ENCODE peak calls at places on chromosomes 7 and 10, in ten cellular contexts. One of them, this sample, is unnamed.

GRCh38 chr10:102988404-102989314 is 70.6 kb downstream of the CNNM2 start:
- DNase-seq in testis: no peak
- DNase-seq in cardiac muscle cell: peak
- DNase-seq in DND-41: no peak
- DNase-seq in bronchial epithelial cell: peak
- DNase-seq in stomach: no peak
- DNase-seq in astrocyte of the spinal cord: peak
- DNase-seq in body of pancreas: no peak
- DNase-seq in RWPE2: no peak
- DNase-seq in heart right ventricle: no peak
- DNase-seq in this sample: peak

GRCh38 chr7:1229334-1229935 is 3.2 kb upstream of the UNCX start:
- DNase-seq in bronchial epithelial cell: no peak
- DNase-seq in astrocyte of the spinal cord: no peak
- DNase-seq in DND-41: no peak
- DNase-seq in testis: no peak
- DNase-seq in RWPE2: no peak
- DNase-seq in stomach: no peak
- DNase-seq in cardiac muscle cell: no peak
- DNase-seq in body of pancreas: no peak
- DNase-seq in heart right ventricle: no peak
- DNase-seq in this sample: no peak

GRCh38 chr7:57210212-57210611 is 78.0 kb upstream of the ZNF479 start:
- DNase-seq in heart right ventricle: no peak
- DNase-seq in RWPE2: no peak
- DNase-seq in stomach: peak
- DNase-seq in DND-41: no peak
- DNase-seq in bronchial epithelial cell: no peak
- DNase-seq in astrocyte of the spinal cord: no peak
- DNase-seq in body of pancreas: no peak
- DNase-seq in cardiac muscle cell: no peak
- DNase-seq in testis: no peak
- DNase-seq in this sample: no peak

GRCh38 chr7:138491612-138492386 is 31.7 kb downstream of the TRIM24 start:
- DNase-seq in bronchial epithelial cell: no peak
- DNase-seq in cardiac muscle cell: peak
- DNase-seq in body of pancreas: no peak
- DNase-seq in testis: no peak
- DNase-seq in heart right ventricle: no peak
- DNase-seq in stomach: no peak
- DNase-seq in astrocyte of the spinal cord: no peak
- DNase-seq in RWPE2: no peak
- DNase-seq in DND-41: no peak
- DNase-seq in this sample: no peak

GRCh38 chr10:117214401-117214800 is 17.1 kb downstream of the KCNK18 start:
- DNase-seq in DND-41: no peak
- DNase-seq in cardiac muscle cell: no peak
- DNase-seq in body of pancreas: no peak
- DNase-seq in heart right ventricle: no peak
- DNase-seq in bronchial epithelial cell: peak
- DNase-seq in RWPE2: no peak
- DNase-seq in stomach: no peak
- DNase-seq in astrocyte of the spinal cord: no peak
- DNase-seq in testis: no peak
- DNase-seq in this sample: peak

GRCh38 chr10:71201921-71202713 is 10.3 kb upstream of the UNC5B start:
- DNase-seq in heart right ventricle: no peak
- DNase-seq in DND-41: no peak
- DNase-seq in bronchial epithelial cell: no peak
- DNase-seq in RWPE2: peak
- DNase-seq in cardiac muscle cell: no peak
- DNase-seq in stomach: no peak
- DNase-seq in testis: no peak
- DNase-seq in body of pancreas: no peak
- DNase-seq in astrocyte of the spinal cord: no peak
- DNase-seq in this sample: no peak

GRCh38 chr10:44951827-44952226 is 7.8 kb upstream of the RASSF4 start:
- DNase-seq in heart right ventricle: peak
- DNase-seq in stomach: no peak
- DNase-seq in astrocyte of the spinal cord: no peak
- DNase-seq in RWPE2: no peak
- DNase-seq in DND-41: no peak
- DNase-seq in cardiac muscle cell: no peak
- DNase-seq in bronchial epithelial cell: no peak
- DNase-seq in body of pancreas: no peak
- DNase-seq in testis: no peak
- DNase-seq in this sample: no peak

GRCh38 chr10:69124558-69125121 is 662 bp downstream of the VPS26A start:
- DNase-seq in stomach: peak
- DNase-seq in body of pancreas: peak
- DNase-seq in testis: peak
- DNase-seq in astrocyte of the spinal cord: peak
- DNase-seq in heart right ventricle: peak
- DNase-seq in DND-41: peak
- DNase-seq in bronchial epithelial cell: peak
- DNase-seq in RWPE2: no peak
- DNase-seq in cardiac muscle cell: peak
- DNase-seq in this sample: peak

GRCh38 chr7:121097577-121097976 is 109.1 kb downstream of the CPED1 start:
- DNase-seq in heart right ventricle: no peak
- DNase-seq in bronchial epithelial cell: no peak
- DNase-seq in astrocyte of the spinal cord: no peak
- DNase-seq in body of pancreas: no peak
- DNase-seq in cardiac muscle cell: no peak
- DNase-seq in DND-41: no peak
- DNase-seq in stomach: no peak
- DNase-seq in testis: no peak
- DNase-seq in RWPE2: no peak
- DNase-seq in this sample: no peak

GRCh38 chr7:20698469-20698868 is 83.0 kb downstream of the ABCB5 start:
- DNase-seq in bronchial epithelial cell: no peak
- DNase-seq in cardiac muscle cell: no peak
- DNase-seq in body of pancreas: no peak
- DNase-seq in testis: no peak
- DNase-seq in DND-41: no peak
- DNase-seq in astrocyte of the spinal cord: no peak
- DNase-seq in heart right ventricle: no peak
- DNase-seq in stomach: no peak
- DNase-seq in RWPE2: no peak
- DNase-seq in this sample: no peak

GRCh38 chr10:69866688-69867461 is 65.2 kb downstream of the COL13A1 start:
- DNase-seq in stomach: peak
- DNase-seq in DND-41: no peak
- DNase-seq in RWPE2: no peak
- DNase-seq in astrocyte of the spinal cord: peak
- DNase-seq in cardiac muscle cell: peak
- DNase-seq in testis: peak
- DNase-seq in bronchial epithelial cell: peak
- DNase-seq in body of pancreas: peak
- DNase-seq in heart right ventricle: peak
- DNase-seq in this sample: peak

GRCh38 chr7:155459133-155459866 is 1.4 kb downstream of the EN2 start:
- DNase-seq in testis: no peak
- DNase-seq in DND-41: no peak
- DNase-seq in heart right ventricle: no peak
- DNase-seq in bronchial epithelial cell: no peak
- DNase-seq in RWPE2: peak
- DNase-seq in body of pancreas: no peak
- DNase-seq in astrocyte of the spinal cord: no peak
- DNase-seq in cardiac muscle cell: no peak
- DNase-seq in stomach: no peak
- DNase-seq in this sample: no peak

GRCh38 chr10:33193057-33193866 is 141.2 kb downstream of the NRP1 start:
- DNase-seq in DND-41: peak
- DNase-seq in stomach: peak
- DNase-seq in body of pancreas: peak
- DNase-seq in heart right ventricle: peak
- DNase-seq in astrocyte of the spinal cord: peak
- DNase-seq in bronchial epithelial cell: peak
- DNase-seq in cardiac muscle cell: peak
- DNase-seq in testis: peak
- DNase-seq in RWPE2: peak
- DNase-seq in this sample: peak
- H3K4me3 ChIP-seq in DND-41: no peak
- H3K4me3 ChIP-seq in stomach: no peak
- H3K4me3 ChIP-seq in body of pancreas: no peak
- H3K4me3 ChIP-seq in heart right ventricle: no peak
- H3K4me3 ChIP-seq in astrocyte of the spinal cord: no peak
- H3K4me3 ChIP-seq in bronchial epithelial cell: no peak
- H3K4me3 ChIP-seq in cardiac muscle cell: no peak
- H3K4me3 ChIP-seq in testis: no peak
- H3K4me3 ChIP-seq in RWPE2: no peak
- H3K4me3 ChIP-seq in this sample: no peak

GRCh38 chr10:30870926-30871325 is 160.7 kb downstream of the ZNF438 start:
- DNase-seq in bronchial epithelial cell: no peak
- DNase-seq in testis: no peak
- DNase-seq in body of pancreas: no peak
- DNase-seq in cardiac muscle cell: peak
- DNase-seq in RWPE2: no peak
- DNase-seq in astrocyte of the spinal cord: no peak
- DNase-seq in stomach: no peak
- DNase-seq in DND-41: no peak
- DNase-seq in heart right ventricle: no peak
- DNase-seq in this sample: no peak
- H3K4me3 ChIP-seq in bronchial epithelial cell: no peak
- H3K4me3 ChIP-seq in testis: no peak
- H3K4me3 ChIP-seq in body of pancreas: no peak
- H3K4me3 ChIP-seq in cardiac muscle cell: no peak
- H3K4me3 ChIP-seq in RWPE2: no peak
- H3K4me3 ChIP-seq in astrocyte of the spinal cord: no peak
- H3K4me3 ChIP-seq in stomach: no peak
- H3K4me3 ChIP-seq in DND-41: no peak
- H3K4me3 ChIP-seq in heart right ventricle: no peak
- H3K4me3 ChIP-seq in this sample: no peak

GRCh38 chr7:33751395-33751794 is 153.9 kb upstream of the BMPER start:
- DNase-seq in DND-41: no peak
- DNase-seq in body of pancreas: no peak
- DNase-seq in cardiac muscle cell: no peak
- DNase-seq in testis: no peak
- DNase-seq in astrocyte of the spinal cord: no peak
- DNase-seq in RWPE2: no peak
- DNase-seq in heart right ventricle: no peak
- DNase-seq in stomach: no peak
- DNase-seq in bronchial epithelial cell: no peak
- DNase-seq in this sample: no peak
- H3K4me3 ChIP-seq in DND-41: no peak
- H3K4me3 ChIP-seq in body of pancreas: no peak
- H3K4me3 ChIP-seq in cardiac muscle cell: no peak
- H3K4me3 ChIP-seq in testis: no peak
- H3K4me3 ChIP-seq in astrocyte of the spinal cord: no peak
- H3K4me3 ChIP-seq in RWPE2: no peak
- H3K4me3 ChIP-seq in heart right ventricle: no peak
- H3K4me3 ChIP-seq in stomach: no peak
- H3K4me3 ChIP-seq in bronchial epithelial cell: no peak
- H3K4me3 ChIP-seq in this sample: no peak

DNA sequence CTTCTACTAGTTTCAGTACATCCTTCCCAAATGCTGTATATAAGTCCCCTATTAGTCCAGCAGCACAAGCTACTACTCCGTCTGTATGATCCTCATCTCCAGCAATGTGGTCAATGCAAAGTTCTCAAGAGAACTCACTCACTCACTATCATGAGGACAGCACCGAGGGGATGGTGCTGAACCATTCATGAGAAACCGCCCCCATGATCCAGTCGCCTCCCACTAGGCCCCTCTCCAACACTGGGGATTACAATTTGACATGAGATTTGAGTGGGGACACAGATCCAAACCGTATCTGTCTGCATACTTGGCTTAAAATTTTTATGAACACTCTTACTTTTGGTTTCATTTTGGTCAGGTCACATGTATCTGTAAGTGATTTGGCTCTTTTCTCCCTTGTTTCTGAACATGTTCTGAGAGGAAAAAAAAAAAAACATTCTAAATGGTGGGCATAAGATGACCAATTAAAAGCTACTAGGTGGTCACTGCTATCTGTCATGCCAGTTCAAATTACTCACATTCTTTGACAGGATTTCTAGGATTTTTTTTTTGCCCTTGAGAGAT is 60.1 kb downstream of the ZNF783 start:
- DNase-seq in body of pancreas: no peak
- DNase-seq in DND-41: no peak
- DNase-seq in cardiac muscle cell: peak
- DNase-seq in heart right ventricle: no peak
- DNase-seq in bronchial epithelial cell: no peak
- DNase-seq in testis: no peak
- DNase-seq in astrocyte of the spinal cord: peak
- DNase-seq in RWPE2: no peak
- DNase-seq in stomach: no peak
- DNase-seq in this sample: peak
- H3K4me3 ChIP-seq in body of pancreas: no peak
- H3K4me3 ChIP-seq in DND-41: peak
- H3K4me3 ChIP-seq in cardiac muscle cell: no peak
- H3K4me3 ChIP-seq in heart right ventricle: no peak
- H3K4me3 ChIP-seq in bronchial epithelial cell: peak
- H3K4me3 ChIP-seq in testis: peak
- H3K4me3 ChIP-seq in astrocyte of the spinal cord: peak
- H3K4me3 ChIP-seq in RWPE2: no peak
- H3K4me3 ChIP-seq in stomach: peak
- H3K4me3 ChIP-seq in this sample: peak

GRCh38 chr7:27236053-27236410 is 6.6 kb upstream of the EVX1 start:
- DNase-seq in DND-41: no peak
- DNase-seq in stomach: no peak
- DNase-seq in astrocyte of the spinal cord: no peak
- DNase-seq in RWPE2: no peak
- DNase-seq in testis: no peak
- DNase-seq in heart right ventricle: no peak
- DNase-seq in bronchial epithelial cell: no peak
- DNase-seq in body of pancreas: no peak
- DNase-seq in cardiac muscle cell: no peak
- DNase-seq in this sample: no peak
- H3K4me3 ChIP-seq in DND-41: no peak
- H3K4me3 ChIP-seq in stomach: peak
- H3K4me3 ChIP-seq in astrocyte of the spinal cord: no peak
- H3K4me3 ChIP-seq in RWPE2: peak
- H3K4me3 ChIP-seq in testis: peak
- H3K4me3 ChIP-seq in heart right ventricle: peak
- H3K4me3 ChIP-seq in bronchial epithelial cell: no peak
- H3K4me3 ChIP-seq in body of pancreas: no peak
- H3K4me3 ChIP-seq in cardiac muscle cell: peak
- H3K4me3 ChIP-seq in this sample: peak

This sample was measured in cardiac fibroblast.